ENCODE peak calls at places on chromosomes 11 and 22, in nine cellular contexts. W is stomach; X is HEK293T; Q is astrocyte of the hippocampus; R is stimulated activated CD4-positive, alpha-beta T cell treated with anti-CD3 and anti-CD28 coated beads, Interleukin-15, amount 100 ng/mL, for 48 hours; K is mucosa of descending colon; M is upper lobe of left lung; E is hippocampal formation; F is NAMALWA. D is an unnamed sample.

GRCh38 chr22:39900306-39901227 is at the start of gene GRAP2:
- DNase-seq in W (no peak), E (no peak), F (peak; percentile 29), K (no peak), M (no peak), R (peak; percentile 43), Q (no peak), X (no peak), D (peak; percentile 57)

GRCh38 chr11:116427903-116428637 is 344.7 kb downstream of the BUD13 start:
- DNase-seq in K (peak; percentile 51), M (no peak), X (no peak), E (no peak), F (no peak), R (no peak), W (no peak), Q (peak; percentile 28), D (no peak)

GRCh38 chr11:85889676-85890579 is 34.7 kb downstream of the CCDC83 start:
- DNase-seq in M (no peak), E (no peak), F (no peak), Q (peak; percentile 92), W (no peak), R (no peak), K (no peak), X (no peak), D (no peak)

GRCh38 chr11:30000986-30001385 is 15.8 kb downstream of the KCNA4 start:
- DNase-seq in F (no peak), Q (no peak), K (no peak), X (no peak), M (no peak), W (no peak), R (no peak), E (no peak), D (no peak)

GRCh38 chr22:37213941-37214340 is 1.7 kb upstream of the SSTR3 start:
- DNase-seq in M (no peak), F (no peak), K (no peak), R (no peak), W (no peak), Q (no peak), E (no peak), X (no peak), D (no peak)

GRCh38 chr11:6201486-6201885 is 2.5 kb downstream of the OR52W1 start:
- DNase-seq in R (no peak), Q (no peak), K (no peak), E (no peak), X (no peak), M (no peak), W (no peak), F (no peak), D (no peak)

GRCh38 chr22:26673485-26673884 is 16.1 kb downstream of the MIAT start:
- DNase-seq in M (no peak), W (no peak), X (no peak), Q (peak; percentile 48), R (no peak), K (no peak), E (no peak), F (no peak), D (no peak)

GRCh38 chr11:87215236-87215635 is 177.5 kb downstream of the TMEM135 start:
- DNase-seq in X (no peak), M (no peak), Q (no peak), W (no peak), K (no peak), R (no peak), F (no peak), E (no peak), D (no peak)

GRCh38 chr11:33773399-33774355 is 643 bp downstream of the FBXO3 start:
- DNase-seq in M (no peak), X (peak; percentile 34), R (peak; percentile 24), E (no peak), W (no peak), Q (peak; percentile 42), F (peak; percentile 64), K (no peak), D (peak; percentile 29)

D was measured in T-cell.